ENCODE peak calls at places on chromosomes 4 and X, in seven cellular contexts. P is thoracic aorta, Y is epithelial cell of esophagus, E is fibroblast of pulmonary artery, U is sigmoid colon, B is fibroblast of lung, L is BE2C. M is an unnamed sample.

GRCh38 chr4:38157592-38157991 is 197.4 kb downstream of the PTTG2 start:
- DNase-seq in E (no peak), P (no peak), B (no peak), Y (peak), L (no peak), U (no peak), M (no peak)

GRCh38 chr4:56424697-56425514 is 10.5 kb downstream of the PPAT start:
- DNase-seq in B (peak), L (peak), U (no peak), E (peak), Y (peak), P (no peak), M (peak)

GRCh38 chrX:10828640-10829039 is 208.3 kb upstream of the MID1 start:
- DNase-seq in P (no peak), U (no peak), B (no peak), E (no peak), Y (no peak), L (no peak), M (no peak)

GRCh38 chr4:156779774-156780173 is 191.8 kb downstream of the PDGFC start:
- DNase-seq in L (no peak), B (peak), Y (peak), E (peak), U (no peak), P (no peak), M (peak)

GRCh38 chrX:74924449-74925209 is 623 bp downstream of the NEXMIF start:
- DNase-seq in L (peak), B (peak), P (no peak), E (peak), U (peak), Y (peak), M (no peak)

GRCh38 chr4:36394352-36394903 is 113.0 kb downstream of the DTHD1 start:
- DNase-seq in L (no peak), P (no peak), Y (peak), E (no peak), B (no peak), U (no peak), M (no peak)

GRCh38 chr4:76709454-76709853 is 188.5 kb downstream of the SOWAHB start:
- DNase-seq in U (no peak), P (no peak), B (no peak), L (no peak), Y (no peak), E (no peak), M (no peak)

GRCh38 chrX:13194291-13195103 is 125.4 kb downstream of the ATXN3L start:
- DNase-seq in B (peak), L (no peak), Y (peak), E (no peak), U (no peak), P (no peak), M (no peak)

GRCh38 chrX:68204639-68205038 is 228.7 kb downstream of the OPHN1 start:
- DNase-seq in B (no peak), Y (no peak), P (no peak), L (no peak), U (no peak), E (no peak), M (no peak)

GRCh38 chr4:26326791-26327190 is 6.0 kb downstream of the RBPJ start:
- DNase-seq in E (peak), L (no peak), Y (peak), U (no peak), B (peak), P (no peak), M (peak)

GRCh38 chr4:123802082-123802658 is 405.6 kb downstream of the SPRY1 start:
- DNase-seq in B (no peak), E (no peak), P (no peak), Y (no peak), L (no peak), U (no peak), M (no peak)

GRCh38 chr4:1081689-1082040 is 31.7 kb downstream of the RNF212 start:
- DNase-seq in Y (no peak), U (no peak), L (no peak), E (peak), P (no peak), B (peak), M (peak)

GRCh38 chr4:176540814-176541213 is 221.0 kb downstream of the SPCS3 start:
- DNase-seq in U (no peak), B (no peak), Y (peak), E (peak), P (no peak), L (no peak), M (no peak)

GRCh38 chr4:7827566-7827965 is 112.1 kb downstream of the AFAP1 start:
- DNase-seq in Y (no peak), P (no peak), E (no peak), L (no peak), B (no peak), U (peak), M (peak)

GRCh38 chrX:134453631-134454030 is 6.3 kb upstream of the HPRT1 start:
- DNase-seq in E (no peak), P (no peak), B (no peak), L (no peak), Y (no peak), U (no peak), M (no peak)

GRCh38 chr4:122666527-122667245 is 45.8 kb upstream of the IL21 start:
- DNase-seq in E (peak), Y (peak), B (peak), L (no peak), P (no peak), U (no peak), M (peak)

GRCh38 chr4:752196-752861 is 46.7 kb downstream of the PCGF3 start:
- DNase-seq in L (no peak), B (no peak), Y (no peak), U (no peak), P (no peak), E (no peak), M (no peak)

GRCh38 chrX:53716328-53717088 is 30.0 kb upstream of the HUWE1 start:
- DNase-seq in P (no peak), Y (no peak), B (peak), E (peak), U (no peak), L (no peak), M (peak)

GRCh38 chrX:48864210-48864609 is 28.8 kb upstream of the PCSK1N start:
- DNase-seq in B (peak), U (no peak), Y (peak), L (no peak), E (peak), P (no peak), M (no peak)

GRCh38 chr4:100430441-100430840 is 87.4 kb downstream of the EMCN start:
- DNase-seq in L (no peak), P (no peak), B (no peak), U (no peak), Y (no peak), E (no peak), M (no peak)

GRCh38 chrX:141857479-141857878 is 19.4 kb downstream of the MAGEC3 start:
- DNase-seq in B (no peak), U (no peak), L (no peak), Y (no peak), E (no peak), P (no peak), M (no peak)

GRCh38 chr4:181258569-181258968 is 984.6 kb upstream of the TENM3 start:
- DNase-seq in L (no peak), P (no peak), B (no peak), Y (no peak), E (no peak), U (no peak), M (no peak)

GRCh38 chr4:112327950-112328349 is 30.8 kb downstream of the ALPK1 start:
- DNase-seq in U (no peak), B (peak), E (peak), L (no peak), P (no peak), Y (peak), M (peak)

GRCh38 chr4:141543176-141543575 is 93.2 kb upstream of the IL15 start:
- DNase-seq in B (no peak), L (no peak), U (no peak), E (no peak), P (no peak), Y (peak), M (no peak)

GRCh38 chr4:89001647-89002518 is 55.1 kb downstream of the FAM13A start:
- DNase-seq in L (peak), B (peak), P (no peak), E (no peak), U (no peak), Y (peak), M (no peak)

GRCh38 chrX:87664381-87664780 is 146.8 kb downstream of the KLHL4 start:
- DNase-seq in P (no peak), L (no peak), Y (peak), U (no peak), B (peak), E (peak), M (no peak)

GRCh38 chrX:53456254-53456653 is 22.1 kb upstream of the HSD17B10 start:
- DNase-seq in B (peak), E (no peak), L (no peak), P (no peak), Y (peak), U (no peak), M (peak)

GRCh38 chr4:71608674-71609062 is 175.2 kb downstream of the GC start:
- DNase-seq in P (no peak), U (no peak), B (no peak), Y (no peak), E (no peak), L (no peak), M (no peak)

GRCh38 chrX:17374619-17375360 is at the start of gene NHS:
- DNase-seq in Y (peak), B (peak), U (peak), E (peak), L (peak), P (no peak), M (peak)

GRCh38 chr4:83178029-83178428 is 63.5 kb upstream of the PLAC8 start:
- DNase-seq in Y (no peak), E (no peak), P (no peak), L (no peak), B (no peak), U (no peak), M (no peak)

GRCh38 chr4:109559983-109560686 is at the start of gene MCUB:
- DNase-seq in E (peak), U (peak), L (peak), B (peak), P (no peak), Y (peak), M (peak)

GRCh38 chr4:13476152-13476551 is 8.0 kb downstream of the RAB28 start:
- DNase-seq in L (no peak), E (no peak), U (no peak), P (no peak), Y (no peak), B (no peak), M (no peak)

GRCh38 chrX:21255207-21255606 is 119.0 kb upstream of the CNKSR2 start:
- DNase-seq in P (no peak), L (no peak), Y (no peak), E (no peak), U (no peak), B (no peak), M (no peak)

GRCh38 chrX:51975811-51976210 is 82.4 kb downstream of the MAGED1 start:
- DNase-seq in E (no peak), Y (no peak), B (no peak), L (no peak), U (no peak), P (no peak), M (no peak)

GRCh38 chrX:51976503-51976902 is 83.1 kb downstream of the MAGED1 start:
- DNase-seq in L (no peak), U (no peak), Y (no peak), P (no peak), B (no peak), E (no peak), M (no peak)

DNA sequence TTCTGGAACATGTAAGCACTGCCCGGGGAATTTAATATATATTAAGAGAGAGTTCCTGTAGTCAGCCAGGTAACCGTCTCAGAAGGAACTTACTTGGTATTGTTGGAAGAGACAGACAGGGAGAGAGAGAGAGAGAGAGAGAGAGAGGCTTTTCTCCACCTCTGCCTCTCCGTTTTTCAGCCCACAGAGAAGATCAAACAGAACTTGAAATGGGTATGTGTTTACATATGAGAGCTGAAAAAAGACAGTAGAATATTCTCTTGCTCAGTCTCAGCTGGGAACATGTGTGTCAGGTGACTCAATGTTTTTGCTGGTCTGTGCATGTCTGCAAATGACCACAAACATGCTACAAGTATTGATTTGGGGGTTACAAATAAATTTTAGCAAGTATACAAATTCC is 81.9 kb downstream of the MAGED1 start:
- DNase-seq in E (no peak), U (no peak), B (no peak), P (no peak), L (no peak), Y (no peak), M (no peak)
- H3K4me3 ChIP-seq in E (no peak), U (no peak), B (no peak), P (no peak), L (no peak), Y (no peak), M (no peak)

GRCh38 chrX:93422693-93423092 is 250.7 kb downstream of the NAP1L3 start:
- DNase-seq in B (peak), L (no peak), E (peak), Y (peak), U (no peak), P (no peak), M (no peak)
- TF ChIP-seq CTCF in B (no peak), L (peak), E (peak), Y (no peak), U (no peak), P (peak), M (no peak)

GRCh38 chr4:52646096-52646495 is 13.0 kb downstream of the USP46 start:
- DNase-seq in L (no peak), B (no peak), E (no peak), P (no peak), U (no peak), Y (no peak), M (no peak)
- H3K4me3 ChIP-seq in L (no peak), B (no peak), E (no peak), P (no peak), U (no peak), Y (no peak), M (no peak)

DNA sequence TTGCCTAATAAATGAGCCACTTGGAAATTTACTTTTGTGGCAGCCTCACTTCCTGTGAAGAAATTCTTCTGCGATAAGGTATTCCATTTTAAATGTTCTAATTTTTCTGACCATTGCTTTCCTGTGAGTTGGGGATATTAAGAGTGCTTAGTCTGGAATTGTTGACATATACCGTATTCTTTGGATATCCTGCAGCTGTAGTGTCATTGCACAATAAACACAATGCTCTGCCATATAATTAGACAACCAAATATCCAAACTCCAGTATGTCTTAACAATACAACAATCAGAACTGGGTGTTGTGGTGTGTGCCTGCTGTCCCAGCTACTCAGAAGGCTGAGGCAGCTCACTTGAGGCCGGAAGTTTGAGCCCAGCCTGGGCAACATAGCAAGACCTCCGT is 99.4 kb downstream of the LUZP4 start:
- DNase-seq in E (peak), U (no peak), Y (no peak), L (no peak), B (peak), P (no peak), M (no peak)
- TF ChIP-seq CTCF in E (no peak), U (no peak), Y (no peak), L (no peak), B (no peak), P (no peak), M (no peak)

GRCh38 chr4:23015821-23016220 is 323.1 kb downstream of the GBA3 start:
- DNase-seq in B (no peak), P (no peak), L (no peak), U (no peak), E (no peak), Y (no peak), M (no peak)
- H3K4me3 ChIP-seq in B (no peak), P (no peak), L (no peak), U (no peak), E (no peak), Y (no peak), M (no peak)

DNA sequence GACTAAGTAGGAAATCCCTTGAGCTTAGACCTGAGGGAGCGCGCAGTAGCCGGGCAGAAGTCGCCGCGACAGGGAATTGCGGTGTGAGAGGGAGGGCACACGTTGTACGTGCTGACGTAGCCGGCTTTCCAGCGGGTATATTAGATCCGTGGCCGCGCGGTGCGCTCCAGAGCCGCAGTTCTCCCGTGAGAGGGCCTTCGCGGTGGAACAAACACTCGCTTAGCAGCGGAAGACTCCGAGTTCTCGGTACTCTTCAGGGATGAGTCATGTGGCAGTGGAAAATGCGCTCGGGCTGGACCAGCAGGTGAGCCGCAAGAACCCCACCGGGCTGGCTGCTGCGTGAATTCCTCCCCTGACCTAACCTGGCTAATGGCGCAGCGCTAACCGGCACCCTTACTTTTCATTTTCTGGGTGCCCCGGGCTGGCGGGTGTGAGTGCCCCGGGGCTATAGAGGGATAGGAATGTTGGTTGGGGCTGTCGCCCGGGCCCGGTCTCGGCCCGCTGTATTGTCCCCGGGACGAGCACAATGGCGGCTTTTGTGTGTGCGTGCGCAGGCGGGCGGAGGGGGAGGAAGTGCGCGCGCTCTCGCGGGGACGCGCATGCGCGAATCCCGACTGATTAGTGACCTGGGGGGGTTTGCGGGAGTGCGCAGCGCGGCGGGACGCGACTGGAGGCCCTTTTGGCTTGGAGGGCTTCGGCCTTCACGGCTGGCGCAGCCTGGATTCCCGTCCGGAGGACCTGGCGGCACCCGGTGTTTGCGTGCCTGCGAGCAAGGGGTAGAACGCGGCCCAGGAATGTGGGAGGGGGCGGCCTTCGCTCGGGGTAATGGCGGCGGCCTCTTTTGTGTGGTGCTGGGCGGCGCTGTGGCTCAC is at the start of gene DDX3X:
- DNase-seq in P (peak), Y (peak), U (peak), L (peak), B (peak), E (peak), M (peak)
- TF ChIP-seq CTCF in P (no peak), Y (no peak), U (no peak), L (no peak), B (peak), E (peak), M (no peak)

M was measured in foreskin fibroblast.